ENCODE peak calls at places on chromosomes 3 and 15, in ten cellular contexts. One of them, this sample, is unnamed.

GRCh38 chr3:100042577-100042981 is 71.7 kb downstream of the FILIP1L start:
- DNase-seq in transverse colon: no peak
- DNase-seq in activated T-cell treated with anti-CD3 and anti-CD28 coated beads for 48 hours: no peak
- DNase-seq in right atrium auricular region: no peak
- DNase-seq in tibial artery: no peak
- DNase-seq in T follicular helper cell: no peak
- DNase-seq in AG09319: no peak
- DNase-seq in Daoy: peak
- DNase-seq in KG1: no peak
- DNase-seq in AG04450: no peak
- DNase-seq in this sample: no peak

GRCh38 chr3:72432271-72432670 is 416.0 kb downstream of the SHQ1 start:
- DNase-seq in AG04450: no peak
- DNase-seq in tibial artery: no peak
- DNase-seq in KG1: no peak
- DNase-seq in AG09319: no peak
- DNase-seq in activated T-cell treated with anti-CD3 and anti-CD28 coated beads for 48 hours: no peak
- DNase-seq in T follicular helper cell: no peak
- DNase-seq in transverse colon: no peak
- DNase-seq in Daoy: no peak
- DNase-seq in right atrium auricular region: no peak
- DNase-seq in this sample: no peak

GRCh38 chr3:43015572-43016512 is 36.7 kb downstream of the GASK1A start:
- DNase-seq in AG09319: no peak
- DNase-seq in tibial artery: no peak
- DNase-seq in KG1: no peak
- DNase-seq in activated T-cell treated with anti-CD3 and anti-CD28 coated beads for 48 hours: no peak
- DNase-seq in Daoy: no peak
- DNase-seq in right atrium auricular region: no peak
- DNase-seq in T follicular helper cell: no peak
- DNase-seq in transverse colon: no peak
- DNase-seq in AG04450: no peak
- DNase-seq in this sample: no peak

GRCh38 chr3:163071684-163072083 is 1575.1 kb downstream of the OTOL1 start:
- DNase-seq in tibial artery: no peak
- DNase-seq in AG04450: no peak
- DNase-seq in T follicular helper cell: no peak
- DNase-seq in Daoy: no peak
- DNase-seq in KG1: no peak
- DNase-seq in right atrium auricular region: no peak
- DNase-seq in AG09319: no peak
- DNase-seq in transverse colon: no peak
- DNase-seq in activated T-cell treated with anti-CD3 and anti-CD28 coated beads for 48 hours: no peak
- DNase-seq in this sample: no peak

GRCh38 chr15:22880068-22880980 is 41.9 kb downstream of the NIPA2 start:
- DNase-seq in tibial artery: no peak
- DNase-seq in Daoy: no peak
- DNase-seq in AG04450: no peak
- DNase-seq in AG09319: no peak
- DNase-seq in T follicular helper cell: no peak
- DNase-seq in KG1: no peak
- DNase-seq in right atrium auricular region: no peak
- DNase-seq in transverse colon: no peak
- DNase-seq in activated T-cell treated with anti-CD3 and anti-CD28 coated beads for 48 hours: no peak
- DNase-seq in this sample: no peak

GRCh38 chr15:79922512-79923067 is 25.8 kb upstream of the MTHFS start:
- DNase-seq in KG1: no peak
- DNase-seq in T follicular helper cell: no peak
- DNase-seq in transverse colon: no peak
- DNase-seq in tibial artery: no peak
- DNase-seq in Daoy: no peak
- DNase-seq in right atrium auricular region: no peak
- DNase-seq in AG04450: no peak
- DNase-seq in activated T-cell treated with anti-CD3 and anti-CD28 coated beads for 48 hours: no peak
- DNase-seq in AG09319: no peak
- DNase-seq in this sample: no peak

GRCh38 chr15:63482874-63483323 is 21.5 kb upstream of the USP3 start:
- DNase-seq in Daoy: peak
- DNase-seq in KG1: no peak
- DNase-seq in AG09319: no peak
- DNase-seq in activated T-cell treated with anti-CD3 and anti-CD28 coated beads for 48 hours: no peak
- DNase-seq in transverse colon: no peak
- DNase-seq in right atrium auricular region: no peak
- DNase-seq in tibial artery: no peak
- DNase-seq in AG04450: no peak
- DNase-seq in T follicular helper cell: no peak
- DNase-seq in this sample: no peak

GRCh38 chr3:128383316-128384235 is 83.1 kb downstream of the DNAJB8 start:
- DNase-seq in right atrium auricular region: no peak
- DNase-seq in tibial artery: peak
- DNase-seq in Daoy: peak
- DNase-seq in activated T-cell treated with anti-CD3 and anti-CD28 coated beads for 48 hours: peak
- DNase-seq in transverse colon: peak
- DNase-seq in KG1: peak
- DNase-seq in T follicular helper cell: no peak
- DNase-seq in AG09319: no peak
- DNase-seq in AG04450: no peak
- DNase-seq in this sample: peak

GRCh38 chr3:46922426-46922825 is 44.9 kb downstream of the PTH1R start:
- DNase-seq in KG1: no peak
- DNase-seq in activated T-cell treated with anti-CD3 and anti-CD28 coated beads for 48 hours: no peak
- DNase-seq in right atrium auricular region: no peak
- DNase-seq in AG09319: no peak
- DNase-seq in AG04450: no peak
- DNase-seq in transverse colon: peak
- DNase-seq in Daoy: no peak
- DNase-seq in T follicular helper cell: no peak
- DNase-seq in tibial artery: peak
- DNase-seq in this sample: peak

GRCh38 chr3:69161587-69162196 is 39.3 kb upstream of the LMOD3 start:
- DNase-seq in AG09319: peak
- DNase-seq in Daoy: peak
- DNase-seq in T follicular helper cell: peak
- DNase-seq in KG1: peak
- DNase-seq in transverse colon: no peak
- DNase-seq in activated T-cell treated with anti-CD3 and anti-CD28 coated beads for 48 hours: no peak
- DNase-seq in AG04450: peak
- DNase-seq in right atrium auricular region: no peak
- DNase-seq in tibial artery: no peak
- DNase-seq in this sample: no peak

GRCh38 chr15:70127797-70128756 is 30.4 kb upstream of the TLE3 start:
- DNase-seq in T follicular helper cell: no peak
- DNase-seq in tibial artery: no peak
- DNase-seq in activated T-cell treated with anti-CD3 and anti-CD28 coated beads for 48 hours: no peak
- DNase-seq in KG1: no peak
- DNase-seq in AG04450: no peak
- DNase-seq in right atrium auricular region: no peak
- DNase-seq in transverse colon: no peak
- DNase-seq in AG09319: no peak
- DNase-seq in Daoy: no peak
- DNase-seq in this sample: peak

GRCh38 chr3:38115645-38116427 is 21.1 kb downstream of the ACAA1 start:
- DNase-seq in right atrium auricular region: no peak
- DNase-seq in T follicular helper cell: no peak
- DNase-seq in AG09319: no peak
- DNase-seq in KG1: no peak
- DNase-seq in AG04450: no peak
- DNase-seq in Daoy: no peak
- DNase-seq in activated T-cell treated with anti-CD3 and anti-CD28 coated beads for 48 hours: no peak
- DNase-seq in transverse colon: no peak
- DNase-seq in tibial artery: peak
- DNase-seq in this sample: peak

GRCh38 chr15:27358751-27359434 is 387.9 kb downstream of the GABRG3 start:
- DNase-seq in AG04450: no peak
- DNase-seq in Daoy: no peak
- DNase-seq in activated T-cell treated with anti-CD3 and anti-CD28 coated beads for 48 hours: no peak
- DNase-seq in T follicular helper cell: no peak
- DNase-seq in transverse colon: no peak
- DNase-seq in KG1: no peak
- DNase-seq in right atrium auricular region: no peak
- DNase-seq in tibial artery: no peak
- DNase-seq in AG09319: no peak
- DNase-seq in this sample: no peak

GRCh38 chr3:40109641-40110490 is 199.6 kb upstream of the EIF1B start:
- DNase-seq in tibial artery: no peak
- DNase-seq in AG09319: no peak
- DNase-seq in transverse colon: no peak
- DNase-seq in right atrium auricular region: no peak
- DNase-seq in KG1: no peak
- DNase-seq in AG04450: no peak
- DNase-seq in activated T-cell treated with anti-CD3 and anti-CD28 coated beads for 48 hours: no peak
- DNase-seq in T follicular helper cell: no peak
- DNase-seq in Daoy: no peak
- DNase-seq in this sample: no peak

GRCh38 chr3:127484601-127485388 is 105.7 kb downstream of the TPRA1 start:
- DNase-seq in transverse colon: no peak
- DNase-seq in Daoy: peak
- DNase-seq in KG1: no peak
- DNase-seq in right atrium auricular region: no peak
- DNase-seq in AG09319: no peak
- DNase-seq in T follicular helper cell: no peak
- DNase-seq in activated T-cell treated with anti-CD3 and anti-CD28 coated beads for 48 hours: peak
- DNase-seq in AG04450: no peak
- DNase-seq in tibial artery: peak
- DNase-seq in this sample: peak

GRCh38 chr3:95721938-95722337 is 1092.5 kb upstream of the EPHA6 start:
- DNase-seq in AG04450: no peak
- DNase-seq in activated T-cell treated with anti-CD3 and anti-CD28 coated beads for 48 hours: no peak
- DNase-seq in right atrium auricular region: no peak
- DNase-seq in KG1: no peak
- DNase-seq in transverse colon: no peak
- DNase-seq in T follicular helper cell: no peak
- DNase-seq in AG09319: no peak
- DNase-seq in Daoy: no peak
- DNase-seq in tibial artery: no peak
- DNase-seq in this sample: no peak

GRCh38 chr15:90956551-90957104 is 1.9 kb downstream of the RCCD1 start:
- DNase-seq in KG1: no peak
- DNase-seq in activated T-cell treated with anti-CD3 and anti-CD28 coated beads for 48 hours: peak
- DNase-seq in transverse colon: peak
- DNase-seq in Daoy: peak
- DNase-seq in right atrium auricular region: no peak
- DNase-seq in AG09319: no peak
- DNase-seq in T follicular helper cell: peak
- DNase-seq in tibial artery: peak
- DNase-seq in AG04450: peak
- DNase-seq in this sample: peak

GRCh38 chr15:29978411-29979382 is 104.1 kb upstream of the GOLGA8J start:
- DNase-seq in tibial artery: no peak
- DNase-seq in right atrium auricular region: no peak
- DNase-seq in AG09319: no peak
- DNase-seq in AG04450: no peak
- DNase-seq in Daoy: no peak
- DNase-seq in transverse colon: no peak
- DNase-seq in KG1: no peak
- DNase-seq in T follicular helper cell: no peak
- DNase-seq in activated T-cell treated with anti-CD3 and anti-CD28 coated beads for 48 hours: no peak
- DNase-seq in this sample: no peak

GRCh38 chr3:156762631-156763185 is 63.4 kb upstream of the LEKR1 start:
- DNase-seq in transverse colon: no peak
- DNase-seq in AG09319: peak
- DNase-seq in AG04450: peak
- DNase-seq in tibial artery: no peak
- DNase-seq in T follicular helper cell: no peak
- DNase-seq in right atrium auricular region: no peak
- DNase-seq in activated T-cell treated with anti-CD3 and anti-CD28 coated beads for 48 hours: no peak
- DNase-seq in KG1: no peak
- DNase-seq in Daoy: peak
- DNase-seq in this sample: no peak

GRCh38 chr3:12782172-12782815 is 14.2 kb upstream of the CAND2 start:
- DNase-seq in AG09319: no peak
- DNase-seq in activated T-cell treated with anti-CD3 and anti-CD28 coated beads for 48 hours: no peak
- DNase-seq in transverse colon: no peak
- DNase-seq in right atrium auricular region: no peak
- DNase-seq in tibial artery: no peak
- DNase-seq in T follicular helper cell: no peak
- DNase-seq in Daoy: peak
- DNase-seq in KG1: no peak
- DNase-seq in AG04450: peak
- DNase-seq in this sample: no peak

GRCh38 chr15:48888836-48889235 is 10.9 kb downstream of the EID1 start:
- DNase-seq in right atrium auricular region: no peak
- DNase-seq in Daoy: no peak
- DNase-seq in KG1: no peak
- DNase-seq in AG09319: no peak
- DNase-seq in AG04450: no peak
- DNase-seq in T follicular helper cell: no peak
- DNase-seq in tibial artery: no peak
- DNase-seq in transverse colon: no peak
- DNase-seq in activated T-cell treated with anti-CD3 and anti-CD28 coated beads for 48 hours: no peak
- DNase-seq in this sample: no peak

GRCh38 chr3:148990211-148990610 is 1.1 kb upstream of the GYG1 start:
- DNase-seq in T follicular helper cell: no peak
- DNase-seq in Daoy: no peak
- DNase-seq in AG04450: no peak
- DNase-seq in activated T-cell treated with anti-CD3 and anti-CD28 coated beads for 48 hours: no peak
- DNase-seq in KG1: no peak
- DNase-seq in transverse colon: no peak
- DNase-seq in tibial artery: no peak
- DNase-seq in right atrium auricular region: no peak
- DNase-seq in AG09319: no peak
- DNase-seq in this sample: no peak

GRCh38 chr3:98734311-98734710 is 28.8 kb upstream of the ST3GAL6 start:
- DNase-seq in activated T-cell treated with anti-CD3 and anti-CD28 coated beads for 48 hours: no peak
- DNase-seq in AG09319: no peak
- DNase-seq in transverse colon: no peak
- DNase-seq in KG1: no peak
- DNase-seq in T follicular helper cell: no peak
- DNase-seq in tibial artery: no peak
- DNase-seq in right atrium auricular region: no peak
- DNase-seq in Daoy: no peak
- DNase-seq in AG04450: no peak
- DNase-seq in this sample: no peak

GRCh38 chr15:84734794-84735479 is 13.5 kb upstream of the ZNF592 start:
- DNase-seq in activated T-cell treated with anti-CD3 and anti-CD28 coated beads for 48 hours: peak
- DNase-seq in T follicular helper cell: peak
- DNase-seq in tibial artery: peak
- DNase-seq in right atrium auricular region: no peak
- DNase-seq in KG1: peak
- DNase-seq in AG04450: no peak
- DNase-seq in AG09319: no peak
- DNase-seq in Daoy: peak
- DNase-seq in transverse colon: peak
- DNase-seq in this sample: peak

GRCh38 chr3:159139326-159139725 is 337.5 kb downstream of the MFSD1 start:
- DNase-seq in AG09319: no peak
- DNase-seq in T follicular helper cell: no peak
- DNase-seq in Daoy: no peak
- DNase-seq in activated T-cell treated with anti-CD3 and anti-CD28 coated beads for 48 hours: no peak
- DNase-seq in AG04450: no peak
- DNase-seq in KG1: no peak
- DNase-seq in right atrium auricular region: no peak
- DNase-seq in transverse colon: no peak
- DNase-seq in tibial artery: no peak
- DNase-seq in this sample: no peak

GRCh38 chr3:105686324-105686897 is 182.4 kb downstream of the CBLB start:
- DNase-seq in KG1: peak
- DNase-seq in tibial artery: no peak
- DNase-seq in transverse colon: no peak
- DNase-seq in AG09319: no peak
- DNase-seq in T follicular helper cell: no peak
- DNase-seq in AG04450: peak
- DNase-seq in Daoy: no peak
- DNase-seq in right atrium auricular region: no peak
- DNase-seq in activated T-cell treated with anti-CD3 and anti-CD28 coated beads for 48 hours: no peak
- DNase-seq in this sample: no peak

GRCh38 chr3:51710631-51711351 is 3.9 kb downstream of the GRM2 start:
- DNase-seq in AG09319: no peak
- DNase-seq in right atrium auricular region: no peak
- DNase-seq in KG1: no peak
- DNase-seq in tibial artery: peak
- DNase-seq in T follicular helper cell: no peak
- DNase-seq in Daoy: peak
- DNase-seq in transverse colon: peak
- DNase-seq in AG04450: no peak
- DNase-seq in activated T-cell treated with anti-CD3 and anti-CD28 coated beads for 48 hours: no peak
- DNase-seq in this sample: peak

GRCh38 chr15:69990566-69991391 is 106.9 kb downstream of the TLE3 start:
- DNase-seq in AG09319: no peak
- DNase-seq in T follicular helper cell: no peak
- DNase-seq in transverse colon: no peak
- DNase-seq in right atrium auricular region: no peak
- DNase-seq in Daoy: no peak
- DNase-seq in tibial artery: no peak
- DNase-seq in AG04450: no peak
- DNase-seq in activated T-cell treated with anti-CD3 and anti-CD28 coated beads for 48 hours: no peak
- DNase-seq in KG1: no peak
- DNase-seq in this sample: no peak